ENCODE peak calls at places on chromosomes 1 and 21, in nine cellular contexts. L, O, P, D, B, X, I, V and H are unnamed samples. For H3K27me3, the result is how much of the 10 kb centered on the place peaks cover.

GRCh38 chr1:8822383-8823294 is 5.2 kb upstream of the RERE start:
- DNase-seq in L (peak), O (no peak), P (peak), D (no peak), B (no peak), X (peak), I (peak), V (no peak), H (no peak)

GRCh38 chr1:233143266-233143665 is 152.3 kb downstream of the PCNX2 start:
- DNase-seq in L (no peak), O (no peak), P (no peak), D (no peak), B (no peak), X (no peak), I (no peak), V (no peak), H (no peak)

GRCh38 chr1:46446646-46447498 is 42.8 kb upstream of the DMBX1 start:
- DNase-seq in L (peak), O (peak), P (peak), D (peak), B (peak), X (peak), I (peak), V (peak), H (peak)

GRCh38 chr1:57517587-57518397 is 93.9 kb upstream of the DAB1 start:
- DNase-seq in L (no peak), O (no peak), P (no peak), D (no peak), B (no peak), X (no peak), I (no peak), V (no peak), H (no peak)

GRCh38 chr1:102120910-102121309 is 124.2 kb upstream of the OLFM3 start:
- DNase-seq in L (no peak), O (no peak), P (no peak), D (no peak), B (no peak), X (no peak), I (no peak), V (no peak), H (no peak)

GRCh38 chr1:167683226-167683625 is 38.6 kb upstream of the MPZL1 start:
- DNase-seq in L (no peak), O (no peak), P (no peak), D (no peak), B (no peak), X (no peak), I (no peak), V (no peak), H (no peak)

GRCh38 chr1:183966487-183966886 is 71.0 kb downstream of the COLGALT2 start:
- DNase-seq in L (no peak), O (no peak), P (no peak), D (no peak), B (no peak), X (no peak), I (no peak), V (no peak), H (no peak)

GRCh38 chr21:38933731-38934130 is 128.0 kb downstream of the ETS2 start:
- DNase-seq in L (no peak), O (no peak), P (no peak), D (no peak), B (no peak), X (no peak), I (no peak), V (no peak), H (no peak)

GRCh38 chr1:3730556-3731247 is 21.5 kb upstream of the CCDC27 start:
- DNase-seq in L (no peak), O (no peak), P (no peak), D (no peak), B (no peak), X (no peak), I (no peak), V (no peak), H (no peak)

GRCh38 chr1:67916439-67916886 is 83.2 kb upstream of the GNG12 start:
- DNase-seq in L (no peak), O (no peak), P (no peak), D (no peak), B (no peak), X (no peak), I (no peak), V (no peak), H (no peak)

GRCh38 chr1:18354657-18355056 is 126.1 kb upstream of the KLHDC7A start:
- DNase-seq in L (no peak), O (no peak), P (no peak), D (no peak), B (no peak), X (no peak), I (no peak), V (no peak), H (no peak)

GRCh38 chr1:94602312-94602711 is 60.8 kb upstream of the F3 start:
- DNase-seq in L (peak), O (no peak), P (no peak), D (no peak), B (no peak), X (peak), I (no peak), V (no peak), H (no peak)

GRCh38 chr1:58422436-58422835 is 124.1 kb downstream of the OMA1 start:
- DNase-seq in L (no peak), O (no peak), P (no peak), D (no peak), B (no peak), X (no peak), I (no peak), V (no peak), H (no peak)

GRCh38 chr1:30824736-30825429 is 67.3 kb upstream of the LAPTM5 start:
- DNase-seq in L (no peak), O (no peak), P (no peak), D (no peak), B (no peak), X (no peak), I (no peak), V (no peak), H (no peak)

GRCh38 chr1:212518188-212518951 is 85.7 kb downstream of the NENF start:
- DNase-seq in L (peak), O (no peak), P (peak), D (no peak), B (no peak), X (peak), I (peak), V (no peak), H (peak)

GRCh38 chr1:237050185-237050584 is 8.2 kb downstream of the RYR2 start:
- DNase-seq in L (no peak), O (no peak), P (no peak), D (no peak), B (no peak), X (no peak), I (no peak), V (no peak), H (no peak)

GRCh38 chr1:14682941-14683340 is 84.5 kb downstream of the KAZN start:
- DNase-seq in L (no peak), O (no peak), P (no peak), D (no peak), B (no peak), X (no peak), I (no peak), V (no peak), H (no peak)

GRCh38 chr1:3440282-3440681 is 14.2 kb upstream of the ARHGEF16 start:
- DNase-seq in L (no peak), O (no peak), P (no peak), D (no peak), B (no peak), X (no peak), I (no peak), V (no peak), H (peak)

GRCh38 chr1:185864331-185864730 is 130.1 kb downstream of the HMCN1 start:
- DNase-seq in L (no peak), O (no peak), P (no peak), D (no peak), B (no peak), X (no peak), I (no peak), V (no peak), H (no peak)

GRCh38 chr1:241557551-241558193 is 25.5 kb downstream of the KMO start:
- DNase-seq in L (no peak), O (no peak), P (no peak), D (no peak), B (no peak), X (no peak), I (no peak), V (no peak), H (no peak)

GRCh38 chr1:207872655-207873054 is 38.3 kb downstream of the CD34 start:
- DNase-seq in L (no peak), O (no peak), P (no peak), D (no peak), B (no peak), X (no peak), I (no peak), V (no peak), H (no peak)

GRCh38 chr1:81834921-81835698 is 34.4 kb downstream of the ADGRL2 start:
- DNase-seq in L (peak), O (no peak), P (peak), D (no peak), B (no peak), X (no peak), I (no peak), V (no peak), H (no peak)

GRCh38 chr1:108200627-108201106 is 524 bp upstream of the SLC25A24 start:
- DNase-seq in L (peak), O (no peak), P (peak), D (no peak), B (no peak), X (peak), I (peak), V (no peak), H (peak)

GRCh38 chr1:214844319-214844718 is 238.2 kb upstream of the KCNK2 start:
- DNase-seq in L (no peak), O (no peak), P (no peak), D (no peak), B (no peak), X (no peak), I (no peak), V (no peak), H (no peak)

GRCh38 chr1:202349263-202349928 is 897 bp downstream of the PPP1R12B start:
- DNase-seq in L (no peak), O (no peak), P (no peak), D (no peak), B (no peak), X (no peak), I (peak), V (no peak), H (no peak)

GRCh38 chr1:119582801-119583200 is 65.3 kb downstream of the ZNF697 start:
- DNase-seq in L (peak), O (peak), P (peak), D (peak), B (peak), X (peak), I (peak), V (no peak), H (no peak)

GRCh38 chr1:51690285-51690961 is 73.5 kb downstream of the OSBPL9 start:
- DNase-seq in L (no peak), O (no peak), P (no peak), D (no peak), B (no peak), X (peak), I (peak), V (no peak), H (no peak)

GRCh38 chr21:33734818-33735217 is 92.5 kb downstream of the ITSN1 start:
- DNase-seq in L (no peak), O (no peak), P (no peak), D (no peak), B (no peak), X (no peak), I (no peak), V (no peak), H (no peak)

GRCh38 chr1:99869304-99869703 is 19.1 kb downstream of the AGL start:
- DNase-seq in L (no peak), O (no peak), P (no peak), D (no peak), B (no peak), X (no peak), I (no peak), V (no peak), H (no peak)

GRCh38 chr1:14326857-14327256 is 271.6 kb upstream of the KAZN start:
- DNase-seq in L (no peak), O (no peak), P (no peak), D (no peak), B (no peak), X (no peak), I (no peak), V (no peak), H (no peak)

GRCh38 chr1:151146416-151147131 is at the start of gene SEMA6C:
- DNase-seq in L (peak), O (peak), P (peak), D (peak), B (peak), X (peak), I (peak), V (peak), H (peak)
- TF ChIP-seq POLR2A in L (no peak), O (peak), P (peak), D (no peak), B (peak), X (peak), I (peak), V (peak), H (peak)

GRCh38 chr1:33424205-33424604 is 6.7 kb downstream of the PHC2 start:
- DNase-seq in L (no peak), O (no peak), P (no peak), D (no peak), B (no peak), X (no peak), I (no peak), V (no peak), H (no peak)
- H3K27me3 ChIP-seq in L (under half), O (under half), P (under half), D (under half), B (under half), X (under half), I (under half), V (under half), H (under half)

GRCh38 chr1:59691261-59691660 is 123.5 kb upstream of the HOOK1 start:
- DNase-seq in L (peak), O (peak), P (peak), D (no peak), B (no peak), X (peak), I (no peak), V (peak), H (no peak)
- H3K27ac ChIP-seq in L (no peak), O (peak), P (no peak), D (no peak), B (no peak), X (no peak), I (no peak), V (peak), H (no peak)

DNA sequence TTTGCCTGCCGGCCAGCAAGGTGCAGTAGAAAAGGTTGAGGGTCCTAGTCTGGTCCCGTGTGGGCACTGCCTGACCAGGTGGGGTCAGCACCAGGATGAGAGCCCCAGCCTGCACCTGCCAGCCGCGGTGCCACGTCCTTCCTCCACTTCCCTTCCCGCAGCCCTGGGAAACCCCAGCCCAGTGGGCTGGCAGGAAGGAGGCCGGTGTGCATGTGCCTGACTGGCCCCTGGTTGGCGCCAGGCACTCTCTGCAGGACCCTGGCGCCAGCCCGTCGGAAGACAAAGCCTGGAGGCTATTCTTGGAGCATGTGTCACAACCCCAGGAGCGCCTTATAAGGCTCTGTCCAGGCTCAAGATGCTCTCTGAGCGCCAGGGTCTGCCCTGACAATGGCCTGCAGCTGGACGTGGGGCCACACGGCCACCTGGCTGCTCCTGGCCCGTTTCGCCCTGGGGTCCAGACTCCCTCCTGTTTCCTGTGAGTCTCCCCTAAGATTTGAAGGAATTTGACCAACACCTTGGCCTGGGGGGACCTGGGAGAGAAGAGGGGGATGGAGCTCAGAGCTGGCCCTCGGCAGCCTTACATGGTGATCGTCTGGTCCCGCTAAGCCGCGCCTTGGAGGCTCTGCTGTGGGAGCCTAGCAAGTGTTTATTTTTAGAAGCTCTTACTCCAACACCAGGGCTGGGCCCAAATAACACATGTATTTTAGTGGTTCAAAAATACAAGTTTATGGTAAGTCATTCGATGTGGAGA is 31.9 kb upstream of the POFUT2 start:
- DNase-seq in L (peak), O (no peak), P (peak), D (no peak), B (peak), X (no peak), I (no peak), V (peak), H (no peak)
- TF ChIP-seq POLR2A in L (no peak), O (no peak), P (peak), D (no peak), B (no peak), X (no peak), I (no peak), V (no peak), H (no peak)

GRCh38 chr21:41719691-41720090 is 47.2 kb downstream of the RIPK4 start:
- DNase-seq in L (no peak), O (no peak), P (no peak), D (no peak), B (no peak), X (no peak), I (no peak), V (no peak), H (no peak)
- H3K27me3 ChIP-seq in L (under half), O (under half), P (under half), D (under half), B (under half), X (under half), I (under half), V (under half), H (under half)